ENCODE peak calls at places on chromosomes 7 and 10, in nine cellular contexts. I is aorta, O is testis, A is colonic mucosa, S is heart left ventricle, M is mammary epithelial cell, H is cardiac muscle cell, J is endodermal cell, P is endothelial cell of umbilical vein. K is an unnamed sample. For H3K36me3, the result is how much of the 10 kb centered on the place peaks cover.

GRCh38 chr10:74859546-74859945 is 33.1 kb downstream of the KAT6B start:
- DNase-seq in P (no peak), O (no peak), I (no peak), M (no peak), S (no peak), A (no peak), J (no peak), H (peak), K (no peak)

GRCh38 chr10:84590794-84591193 is 262.4 kb downstream of the CCSER2 start:
- DNase-seq in M (no peak), H (no peak), P (no peak), I (no peak), S (peak), O (peak), J (no peak), A (no peak), K (no peak)

GRCh38 chr10:9342865-9343450 is 1288.5 kb downstream of the GATA3 start:
- DNase-seq in M (peak), P (peak), S (no peak), A (no peak), I (no peak), H (peak), O (peak), J (no peak), K (peak)

GRCh38 chr7:156423876-156424275 is 216.7 kb upstream of the RNF32 start:
- DNase-seq in P (no peak), J (no peak), O (no peak), S (no peak), M (no peak), I (no peak), H (no peak), A (no peak), K (no peak)

GRCh38 chr7:4866528-4867496 is 5.0 kb upstream of the PAPOLB start:
- DNase-seq in P (no peak), A (no peak), S (no peak), J (no peak), M (no peak), I (peak), O (no peak), H (no peak), K (no peak)

GRCh38 chr7:45689011-45689796 is 115.0 kb downstream of the ADCY1 start:
- DNase-seq in A (peak), S (no peak), O (peak), M (peak), J (peak), H (peak), I (no peak), P (peak), K (no peak)

GRCh38 chr10:29621161-29621560 is 13.6 kb downstream of the SVIL start:
- DNase-seq in S (no peak), P (no peak), I (no peak), A (no peak), J (peak), M (peak), H (peak), O (peak), K (no peak)

GRCh38 chr7:112765105-112765504 is 25.1 kb downstream of the TMEM168 start:
- DNase-seq in J (no peak), P (no peak), S (no peak), O (no peak), H (no peak), I (no peak), M (no peak), A (no peak), K (no peak)

GRCh38 chr10:124010563-124011131 is 82.8 kb downstream of the CHST15 start:
- DNase-seq in P (no peak), S (no peak), H (no peak), O (peak), I (no peak), M (no peak), A (no peak), J (peak), K (no peak)

GRCh38 chr7:96747413-96747940 is 37.8 kb upstream of the SEM1 start:
- DNase-seq in O (no peak), S (no peak), A (no peak), H (no peak), J (no peak), M (no peak), I (no peak), P (no peak), K (no peak)

GRCh38 chr7:95304990-95305389 is 19.3 kb downstream of the PON1 start:
- DNase-seq in P (no peak), O (no peak), H (peak), J (peak), M (no peak), S (no peak), I (no peak), A (no peak), K (no peak)

GRCh38 chr7:16773884-16774283 is 20.3 kb downstream of the TSPAN13 start:
- DNase-seq in M (no peak), O (no peak), S (no peak), A (no peak), H (peak), P (no peak), I (no peak), J (no peak), K (no peak)

GRCh38 chr7:157318015-157318706 is 18.6 kb upstream of the DNAJB6 start:
- DNase-seq in M (peak), P (no peak), S (peak), A (no peak), J (peak), I (no peak), H (no peak), O (peak), K (no peak)

GRCh38 chr7:117119192-117119924 is 166.1 kb downstream of the ST7 start:
- DNase-seq in O (peak), P (peak), I (peak), H (peak), M (peak), S (peak), J (peak), A (peak), K (peak)

GRCh38 chr10:88893611-88894010 is 13.6 kb downstream of the STAMBPL1 start:
- DNase-seq in A (no peak), M (no peak), S (no peak), O (no peak), H (peak), P (no peak), J (no peak), I (no peak), K (no peak)

GRCh38 chr10:14353291-14353913 is 22.7 kb upstream of the FRMD4A start:
- DNase-seq in S (no peak), M (no peak), J (peak), O (no peak), H (no peak), P (no peak), A (no peak), I (no peak), K (no peak)

GRCh38 chr7:41887446-41887845 is 184.6 kb upstream of the INHBA start:
- DNase-seq in I (no peak), J (no peak), A (no peak), P (no peak), S (no peak), O (no peak), M (no peak), H (peak), K (no peak)

GRCh38 chr7:74094224-74095095 is 10.9 kb downstream of the LIMK1 start:
- DNase-seq in P (peak), M (peak), H (peak), O (peak), I (peak), S (peak), A (peak), J (peak), K (peak)

GRCh38 chr7:98617051-98617959 is at the start of gene NPTX2:
- DNase-seq in M (peak), I (peak), A (peak), S (peak), P (no peak), O (peak), J (peak), H (peak), K (no peak)

GRCh38 chr10:122310311-122311050 is 39.4 kb downstream of the BTBD16 start:
- DNase-seq in A (peak), O (no peak), P (peak), M (no peak), I (no peak), H (peak), S (no peak), J (peak), K (peak)

GRCh38 chr10:60009316-60009715 is 103.0 kb upstream of the CCDC6 start:
- DNase-seq in H (no peak), A (no peak), O (no peak), S (no peak), M (no peak), P (no peak), I (no peak), J (no peak), K (no peak)

GRCh38 chr7:156220078-156220605 is 407.9 kb upstream of the SHH start:
- DNase-seq in M (no peak), J (peak), A (no peak), H (no peak), O (no peak), P (no peak), S (no peak), I (peak), K (no peak)

GRCh38 chr10:71575446-71575845 is 144.1 kb downstream of the C10orf105 start:
- DNase-seq in H (no peak), M (no peak), J (no peak), A (no peak), O (peak), I (no peak), P (no peak), S (peak), K (no peak)

GRCh38 chr10:19499291-19499765 is 316.9 kb upstream of the PLXDC2 start:
- DNase-seq in O (no peak), M (no peak), I (no peak), A (no peak), J (no peak), S (no peak), H (no peak), P (no peak), K (no peak)

GRCh38 chr7:136530831-136531230 is 337.6 kb upstream of the CHRM2 start:
- DNase-seq in J (no peak), M (no peak), S (no peak), A (no peak), H (no peak), I (no peak), O (no peak), P (no peak), K (no peak)

GRCh38 chr7:101533103-101533465 is 96.0 kb downstream of the MYL10 start:
- DNase-seq in S (no peak), H (no peak), A (no peak), J (no peak), O (no peak), I (no peak), M (no peak), P (no peak), K (no peak)

GRCh38 chr10:131871673-131872005 is 29.2 kb upstream of the PPP2R2D start:
- DNase-seq in J (no peak), A (no peak), S (no peak), I (peak), H (no peak), P (no peak), M (no peak), O (no peak), K (no peak)

GRCh38 chr7:40865441-40866233 is 730.8 kb downstream of the SUGCT start:
- DNase-seq in O (no peak), A (no peak), I (no peak), M (no peak), S (no peak), P (no peak), J (peak), H (no peak), K (peak)

GRCh38 chr7:116271980-116272886 is 61.9 kb downstream of the TES start:
- DNase-seq in O (no peak), S (peak), M (peak), J (no peak), H (peak), P (peak), A (peak), I (no peak), K (no peak)

GRCh38 chr7:28586736-28587135 is 174.4 kb downstream of the CREB5 start:
- DNase-seq in O (no peak), A (no peak), H (no peak), S (no peak), P (no peak), I (no peak), J (no peak), M (peak), K (no peak)

GRCh38 chr7:45259966-45260646 is 102.5 kb downstream of the RAMP3 start:
- DNase-seq in O (peak), J (peak), S (peak), H (peak), A (peak), M (no peak), I (peak), P (peak), K (peak)

GRCh38 chr10:103901299-103901698 is 16.7 kb downstream of the STN1 start:
- DNase-seq in J (no peak), H (no peak), A (peak), O (no peak), S (no peak), I (no peak), M (no peak), P (peak), K (no peak)

GRCh38 chr10:103895458-103896186 is 22.4 kb downstream of the STN1 start:
- DNase-seq in S (no peak), O (no peak), H (peak), J (no peak), P (peak), I (no peak), M (peak), A (no peak), K (no peak)

GRCh38 chr10:103896225-103896624 is 21.8 kb downstream of the STN1 start:
- DNase-seq in H (no peak), P (peak), J (no peak), I (no peak), O (no peak), S (no peak), M (no peak), A (no peak), K (no peak)

GRCh38 chr10:103894454-103894853 is 23.5 kb downstream of the STN1 start:
- DNase-seq in H (peak), I (no peak), O (peak), P (peak), M (peak), J (no peak), S (no peak), A (peak), K (no peak)

DNA sequence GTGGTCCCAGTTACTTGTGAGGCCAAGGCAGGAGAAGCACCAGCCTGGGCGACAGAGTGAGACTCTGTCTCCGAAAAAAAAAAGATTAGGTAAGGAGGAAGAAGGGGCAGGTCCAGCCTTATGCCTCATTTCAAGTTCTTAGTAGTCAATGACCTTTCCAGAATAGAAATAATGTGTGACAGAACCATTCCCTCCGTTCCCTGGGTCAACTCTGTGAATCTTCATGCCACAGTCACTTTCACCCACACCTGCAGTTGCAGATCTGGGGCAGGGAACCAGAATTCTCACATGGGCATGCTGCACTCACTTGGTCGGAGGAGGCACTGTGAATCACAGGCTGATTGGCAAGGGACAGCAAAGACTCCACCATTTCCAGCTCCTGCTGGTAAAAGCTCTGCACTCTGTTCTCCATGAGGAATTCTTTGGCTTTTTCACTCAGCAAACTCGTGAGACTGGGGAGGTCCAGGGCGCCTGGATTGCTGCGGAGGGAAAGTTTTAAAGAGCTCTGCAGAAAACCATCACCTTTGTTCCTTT is 20.7 kb downstream of the STN1 start:
- DNase-seq in M (no peak), S (no peak), O (peak), J (no peak), A (no peak), P (no peak), I (no peak), H (no peak), K (no peak)
- H3K27ac ChIP-seq in M (no peak), S (no peak), O (peak), J (no peak), A (no peak), P (no peak), I (no peak), H (no peak), K (no peak)

DNA sequence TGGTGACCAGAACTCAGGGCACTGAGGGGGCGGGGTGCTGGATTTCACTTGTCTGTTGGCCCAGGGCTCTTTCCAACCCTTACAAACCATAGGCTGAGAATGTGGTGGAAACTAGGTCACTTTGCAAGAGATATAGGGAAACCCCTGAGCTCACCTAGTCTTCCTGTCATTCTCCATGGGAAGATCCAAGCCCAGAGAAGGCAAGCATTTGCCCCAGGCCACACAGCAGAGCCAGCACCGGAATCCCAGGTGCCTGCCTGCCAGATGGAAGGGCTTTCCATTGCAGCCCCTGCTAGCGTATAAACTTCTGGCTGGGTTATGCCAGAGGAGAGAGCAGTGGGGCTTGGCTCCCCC is 427 bp downstream of the PYROXD2 start:
- DNase-seq in J (no peak), M (no peak), O (no peak), I (no peak), H (no peak), P (no peak), A (no peak), S (no peak), K (peak)
- H3K4me3 ChIP-seq in J (peak), M (peak), O (peak), I (peak), H (peak), P (peak), A (peak), S (peak), K (peak)

DNA sequence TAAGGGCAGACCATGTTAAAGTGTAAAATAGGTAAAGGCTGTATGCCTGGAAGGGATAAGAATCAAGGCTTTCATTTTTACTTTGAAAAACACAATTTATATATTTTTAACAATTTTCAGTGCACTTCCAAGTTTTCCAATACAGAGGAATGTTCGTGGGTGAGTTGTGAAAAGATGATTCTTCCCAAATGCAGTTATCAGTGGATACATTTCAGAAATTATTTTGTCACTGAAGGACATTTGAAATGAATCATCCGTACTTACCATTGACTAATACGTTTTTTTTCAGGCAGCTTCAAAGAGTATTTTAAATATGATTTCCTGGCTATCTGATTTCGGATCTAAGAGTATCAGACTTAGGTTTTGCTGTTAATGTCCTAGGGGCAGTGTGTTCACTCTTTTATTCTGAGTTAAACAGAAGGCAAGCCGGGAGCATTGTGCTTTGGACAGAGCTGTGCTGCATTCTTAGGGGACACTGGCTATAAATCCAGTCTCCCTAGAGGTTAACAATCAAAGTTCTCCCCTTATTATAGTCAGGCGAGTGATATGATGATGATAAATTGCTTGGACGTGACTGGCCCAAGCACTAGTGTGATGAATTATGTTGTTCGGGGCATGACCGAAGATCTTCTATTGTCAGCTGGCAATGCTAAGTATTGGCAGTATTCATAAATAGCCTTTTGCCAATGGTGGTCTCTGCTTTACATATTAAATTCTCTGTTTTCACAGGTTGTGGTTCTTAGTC is 4.5 kb downstream of the PTER start:
- DNase-seq in H (peak), P (no peak), J (no peak), M (peak), S (no peak), A (no peak), I (no peak), O (no peak), K (peak)
- H3K36me3 ChIP-seq in H (under half), P (under half), J (under half), M (under half), S (under half), A (under half), I (under half), O (under half), K (under half)

GRCh38 chr7:17931069-17931468 is 9.2 kb downstream of the SNX13 start:
- DNase-seq in M (no peak), I (no peak), P (no peak), H (no peak), S (no peak), O (no peak), A (no peak), J (no peak), K (no peak)
- H3K27ac ChIP-seq in M (no peak), I (no peak), P (no peak), H (no peak), S (no peak), O (no peak), A (no peak), J (no peak), K (no peak)

K was measured in small intestine.